ENCODE peak calls at places on chromosome 7, in four cellular contexts. F, T, E and W are unnamed samples.

GRCh38 chr7:137791947-137792346 is 54.8 kb downstream of the DGKI start:
- DNase-seq in E (no peak), T (no peak), F (no peak), W (no peak)

GRCh38 chr7:120272896-120273475 is at the start of gene KCND2:
- DNase-seq in E (peak), F (no peak), T (no peak), W (no peak)

GRCh38 chr7:129464194-129464593 is 30.0 kb downstream of the STRIP2 start:
- DNase-seq in F (no peak), E (no peak), T (no peak), W (no peak)

GRCh38 chr7:66877577-66878300 is 43.3 kb upstream of the TMEM248 start:
- DNase-seq in T (no peak), E (no peak), F (no peak), W (no peak)

GRCh38 chr7:74542558-74543117 is 88.9 kb downstream of the GTF2IRD1 start:
- DNase-seq in T (no peak), E (no peak), F (no peak), W (peak)

GRCh38 chr7:97179454-97180104 is 62.1 kb downstream of the SDHAF3 start:
- DNase-seq in F (no peak), E (no peak), T (no peak), W (no peak)

GRCh38 chr7:26153246-26153822 is 1.3 kb downstream of the NFE2L3 start:
- DNase-seq in F (no peak), E (no peak), T (no peak), W (no peak)

GRCh38 chr7:90842430-90842788 is 246.3 kb downstream of the CDK14 start:
- DNase-seq in T (no peak), F (no peak), E (no peak), W (no peak)

GRCh38 chr7:124698964-124699363 is 66.6 kb downstream of the GPR37 start:
- DNase-seq in T (no peak), F (no peak), E (no peak), W (no peak)

GRCh38 chr7:30171753-30172447 is 37.1 kb downstream of the MTURN start:
- DNase-seq in T (no peak), E (no peak), F (no peak), W (no peak)

GRCh38 chr7:117143580-117143979 is 179.3 kb downstream of the WNT2 start:
- DNase-seq in T (no peak), E (no peak), F (no peak), W (no peak)

GRCh38 chr7:134826105-134826504 is 46.7 kb downstream of the CALD1 start:
- DNase-seq in E (no peak), T (no peak), F (no peak), W (no peak)

GRCh38 chr7:74026406-74027123 is 1.4 kb upstream of the ELN start:
- DNase-seq in F (peak), E (peak), T (peak), W (peak)

GRCh38 chr7:40393660-40394059 is 258.9 kb downstream of the SUGCT start:
- DNase-seq in E (no peak), T (no peak), F (no peak), W (no peak)

GRCh38 chr7:108014747-108015682 is 12.1 kb upstream of the LAMB1 start:
- DNase-seq in E (no peak), T (no peak), F (no peak), W (no peak)

GRCh38 chr7:7668708-7669107 is 28.2 kb downstream of the UMAD1 start:
- DNase-seq in T (no peak), F (no peak), E (no peak), W (no peak)

GRCh38 chr7:151487246-151487645 is 32.4 kb downstream of the RHEB start:
- DNase-seq in F (no peak), T (no peak), E (no peak), W (no peak)

GRCh38 chr7:128322040-128322643 is 21.6 kb downstream of the RBM28 start:
- DNase-seq in T (no peak), E (no peak), F (no peak), W (no peak)

GRCh38 chr7:29288534-29289091 is 94.0 kb downstream of the CHN2 start:
- DNase-seq in F (no peak), T (no peak), E (no peak), W (no peak)

GRCh38 chr7:1200045-1200444 is 32.6 kb upstream of the UNCX start:
- DNase-seq in T (no peak), E (no peak), F (no peak), W (no peak)

GRCh38 chr7:140229591-140230516 is 53.1 kb upstream of the KDM7A start:
- DNase-seq in F (no peak), E (no peak), T (peak), W (no peak)

GRCh38 chr7:64463636-64464375 is 99.1 kb downstream of the ZNF680 start:
- DNase-seq in T (no peak), F (no peak), E (peak), W (peak)

GRCh38 chr7:117186631-117187030 is 136.2 kb downstream of the WNT2 start:
- DNase-seq in T (no peak), F (no peak), E (no peak), W (no peak)

GRCh38 chr7:158782638-158783490 is 46.4 kb downstream of the ESYT2 start:
- DNase-seq in E (peak), T (no peak), F (peak), W (peak)

GRCh38 chr7:135121868-135122267 is 26.0 kb upstream of the TMEM140 start:
- DNase-seq in F (no peak), T (no peak), E (no peak), W (no peak)

GRCh38 chr7:5692112-5692844 is 89.2 kb downstream of the RNF216 start:
- DNase-seq in E (peak), T (peak), F (peak), W (peak)
- TF ChIP-seq CTCF in E (no peak), T (no peak), F (no peak), W (no peak)

GRCh38 chr7:27579565-27579964 is 83.1 kb downstream of the HIBADH start:
- DNase-seq in F (no peak), T (no peak), E (no peak), W (no peak)

GRCh38 chr7:27575647-27576046 is 87.0 kb downstream of the HIBADH start:
- DNase-seq in E (no peak), F (no peak), T (no peak), W (no peak)

GRCh38 chr7:27581119-27581518 is 81.6 kb downstream of the HIBADH start:
- DNase-seq in T (no peak), E (no peak), F (no peak), W (no peak)

GRCh38 chr7:27581906-27582305 is 80.8 kb downstream of the HIBADH start:
- DNase-seq in T (no peak), F (no peak), E (no peak), W (no peak)

DNA sequence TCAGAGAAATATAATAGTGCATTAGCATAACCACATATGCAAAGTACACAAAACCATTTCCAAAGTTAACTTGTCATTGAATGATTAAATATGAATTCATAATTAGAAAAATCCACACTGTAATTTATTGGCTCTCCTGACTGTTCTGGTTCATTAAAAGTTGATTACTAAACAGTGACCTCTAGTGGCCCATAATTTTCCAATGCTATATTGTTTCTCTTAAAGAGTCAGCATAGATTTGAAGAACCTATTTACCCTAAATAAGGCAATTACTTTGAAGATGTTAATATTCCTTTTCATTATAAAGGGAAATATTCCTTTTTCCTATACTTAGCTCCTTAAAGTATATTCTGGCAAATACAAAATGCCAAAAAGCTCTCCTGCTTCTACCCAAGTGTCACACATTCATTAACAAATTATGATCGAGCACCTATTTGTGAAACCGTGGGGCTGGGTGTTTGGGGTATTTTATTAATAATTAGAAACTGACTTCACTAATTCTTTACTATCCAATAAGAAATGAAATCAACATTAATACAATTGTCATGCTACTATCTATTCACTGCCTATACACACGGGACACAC is 86.2 kb downstream of the HIBADH start:
- DNase-seq in T (no peak), E (no peak), F (no peak), W (no peak)
- TF ChIP-seq CTCF in T (peak), E (peak), F (peak), W (peak)

GRCh38 chr7:51141451-51141971 is 175.1 kb downstream of the COBL start:
- DNase-seq in F (no peak), E (no peak), T (no peak), W (no peak)
- TF ChIP-seq CTCF in F (peak), E (peak), T (no peak), W (peak)

DNA sequence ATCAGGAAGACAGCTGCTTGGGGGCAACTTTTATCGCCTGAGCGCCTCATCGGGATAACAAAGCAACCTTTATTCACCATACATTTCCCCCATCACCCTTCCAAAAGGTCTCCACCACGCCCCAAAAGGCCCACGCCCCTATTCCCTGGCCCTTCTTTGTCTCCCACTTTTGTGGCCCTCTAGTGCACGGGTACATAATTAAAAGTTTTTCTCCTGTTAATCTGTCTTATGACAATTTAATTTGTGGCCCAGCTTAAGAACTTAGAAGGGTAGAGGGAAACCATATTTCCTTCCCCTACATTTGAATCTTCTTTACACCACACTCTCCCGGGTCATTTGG is 643 bp downstream of the RP9 start:
- DNase-seq in F (no peak), T (no peak), E (no peak), W (no peak)
- TF ChIP-seq CTCF in F (no peak), T (no peak), E (no peak), W (no peak)

GRCh38 chr7:43649755-43650274 is 66.9 kb downstream of the STK17A start:
- DNase-seq in F (no peak), T (peak), E (no peak), W (no peak)

GRCh38 chr7:43650457-43651052 is 67.6 kb downstream of the STK17A start:
- DNase-seq in F (no peak), T (peak), E (no peak), W (no peak)

GRCh38 chr7:43647772-43648643 is 65.1 kb downstream of the STK17A start:
- DNase-seq in E (peak), F (no peak), T (peak), W (peak)

GRCh38 chr7:43647314-43647691 is 64.4 kb downstream of the STK17A start:
- DNase-seq in F (no peak), T (no peak), E (no peak), W (no peak)

GRCh38 chr7:43648725-43649406 is 66.0 kb downstream of the STK17A start:
- DNase-seq in T (peak), E (no peak), F (no peak), W (no peak)
- TF ChIP-seq CTCF in T (no peak), E (no peak), F (no peak), W (no peak)

DNA sequence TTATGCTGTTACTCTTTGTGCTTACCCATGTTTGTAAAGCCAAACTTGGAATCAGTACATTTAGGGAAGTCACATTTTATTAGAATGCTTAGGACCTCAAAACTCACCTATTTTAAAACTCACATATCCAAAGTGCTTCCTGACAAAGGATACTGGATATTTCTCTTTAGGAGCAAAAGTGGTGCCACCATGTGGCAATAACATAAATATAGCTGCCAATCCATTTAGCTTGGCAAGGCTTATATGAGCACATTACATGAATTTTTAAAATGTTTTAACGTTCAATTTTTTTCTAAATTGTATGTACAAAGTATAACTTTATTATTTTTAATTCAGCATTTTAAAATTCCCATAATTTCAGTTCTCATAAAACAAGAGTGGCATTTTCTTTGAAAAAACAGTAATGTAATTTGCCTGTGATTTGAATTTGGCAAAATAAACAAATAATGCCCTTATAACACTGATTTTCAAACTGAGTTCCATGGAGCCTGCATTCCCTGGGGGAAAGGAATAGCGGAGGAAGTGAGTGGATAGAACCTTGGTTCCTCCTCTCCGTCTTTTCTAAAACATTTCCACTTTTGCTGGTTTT is 75.4 kb downstream of the HDAC9 start:
- DNase-seq in F (no peak), T (no peak), E (no peak), W (no peak)
- TF ChIP-seq CTCF in F (peak), T (peak), E (no peak), W (peak)

GRCh38 chr7:4399121-4399520 is 283.0 kb upstream of the FOXK1 start:
- DNase-seq in T (no peak), F (no peak), E (no peak), W (no peak)
- TF ChIP-seq CTCF in T (no peak), F (no peak), E (no peak), W (no peak)

DNA sequence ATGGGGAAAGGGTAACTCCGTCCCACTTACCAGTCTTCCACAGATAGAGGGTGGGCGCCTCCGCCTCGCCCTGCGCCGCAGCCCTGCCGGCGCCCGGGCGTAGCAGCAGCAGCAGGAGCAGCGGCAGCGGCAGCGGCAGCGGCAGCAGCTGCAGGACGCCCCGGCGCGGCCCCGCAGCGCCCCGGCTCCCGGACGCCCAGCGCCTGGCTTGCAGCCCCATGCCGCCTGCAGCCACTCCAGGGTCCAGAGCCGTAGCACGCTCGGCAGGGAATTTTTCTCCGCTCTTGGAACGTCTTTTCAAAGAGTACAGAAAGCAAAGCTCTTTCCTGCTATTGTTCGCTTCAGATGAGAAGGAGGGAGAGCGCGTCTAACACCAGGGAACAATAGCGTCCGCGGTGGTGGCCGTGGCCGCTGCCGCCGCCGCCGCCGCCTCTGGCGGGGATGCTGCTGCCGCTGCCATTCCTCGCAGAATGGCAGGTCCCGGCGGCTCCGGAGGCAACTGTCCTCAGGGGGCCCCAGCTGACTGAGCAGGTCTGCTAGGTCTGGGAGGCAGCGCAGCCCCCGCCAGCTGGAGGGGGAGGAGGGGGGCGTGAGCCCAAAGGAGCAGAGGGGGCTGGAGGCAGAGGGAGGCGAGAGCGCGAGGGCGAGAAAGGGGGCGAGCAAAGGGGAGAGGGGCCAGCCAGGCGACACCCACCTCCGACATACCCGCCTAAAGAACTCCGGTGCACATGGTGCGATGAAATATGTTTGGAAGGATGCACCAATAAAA is at the start of gene THSD7A:
- DNase-seq in F (peak), T (peak), E (no peak), W (no peak)
- TF ChIP-seq CTCF in F (peak), T (peak), E (no peak), W (no peak)

GRCh38 chr7:102317231-102318059 is 30.8 kb downstream of the SH2B2 start:
- DNase-seq in E (no peak), F (no peak), T (peak), W (no peak)
- TF ChIP-seq CTCF in E (no peak), F (no peak), T (no peak), W (no peak)

DNA sequence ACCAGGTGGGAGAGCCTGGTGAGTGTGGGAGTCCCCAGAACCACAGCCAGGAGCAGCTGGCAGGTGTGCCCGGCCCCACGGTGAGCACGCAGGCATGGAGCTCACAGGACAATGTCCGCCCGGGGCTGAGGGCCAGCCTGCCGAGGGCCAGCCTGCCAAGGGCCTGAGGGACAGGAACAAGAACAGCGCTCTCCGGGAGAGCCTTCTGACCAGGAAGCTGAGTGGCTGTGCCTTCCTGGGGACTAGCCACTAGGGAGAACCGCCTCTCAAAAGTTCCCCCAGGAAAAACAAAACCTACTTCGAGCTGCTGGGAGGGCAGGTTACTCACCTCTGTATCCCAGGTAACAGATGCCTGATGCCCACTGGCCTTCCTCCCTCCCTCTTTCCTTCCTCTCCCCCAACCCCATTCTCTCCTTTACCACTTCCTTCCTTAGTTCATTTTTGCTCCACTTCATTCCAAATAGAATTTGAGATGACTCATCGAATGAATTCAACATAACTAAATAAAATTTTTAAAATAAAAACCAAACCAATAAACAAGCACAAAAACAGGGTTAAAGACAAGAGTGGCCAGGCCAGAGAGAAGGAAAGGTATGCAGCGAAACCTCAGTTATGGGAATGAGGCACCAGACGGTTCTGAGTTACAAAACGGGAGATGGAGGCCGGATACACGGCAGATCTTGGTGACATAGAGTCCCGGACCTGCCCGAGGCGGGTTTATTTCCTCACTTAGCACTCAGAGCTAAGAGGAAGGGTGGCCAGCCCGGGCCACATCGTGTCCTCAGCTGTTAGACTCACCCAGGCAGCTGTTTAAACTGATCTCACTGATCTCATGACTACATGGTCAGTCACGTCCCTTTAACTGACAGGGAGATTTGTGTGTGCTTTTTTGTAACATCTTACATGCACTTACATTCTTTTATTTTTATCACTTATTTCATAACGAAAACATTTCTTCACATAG is 128.5 kb downstream of the TNS3 start:
- DNase-seq in E (peak), T (no peak), F (no peak), W (peak)
- TF ChIP-seq CTCF in E (no peak), T (no peak), F (no peak), W (no peak)